ENCODE peak calls at places on chromosome 16, in ten cellular contexts. R, S, W, M, E, C, T, P, G and J are unnamed samples.

GRCh38 chr16:57528499-57529323 is 7.7 kb downstream of the CCDC102A start:
- DNase-seq in R (peak), S (no peak), W (peak), M (peak), E (peak), C (peak), T (no peak), P (no peak), G (no peak), J (no peak)

GRCh38 chr16:49464877-49465504 is 91.4 kb downstream of the C16orf78 start:
- DNase-seq in R (no peak), S (no peak), W (peak), M (no peak), E (peak), C (no peak), T (peak), P (no peak), G (no peak), J (peak)

GRCh38 chr16:29790949-29791844 is 646 bp downstream of the KIF22 start:
- DNase-seq in R (no peak), S (no peak), W (no peak), M (peak), E (peak), C (no peak), T (no peak), P (no peak), G (peak), J (no peak)

GRCh38 chr16:31569360-31569717 is 41.6 kb downstream of the AHSP start:
- DNase-seq in R (no peak), S (no peak), W (no peak), M (no peak), E (no peak), C (peak), T (no peak), P (no peak), G (no peak), J (peak)

GRCh38 chr16:89346869-89347268 is 129.4 kb downstream of the ZNF778 start:
- DNase-seq in R (no peak), S (no peak), W (no peak), M (no peak), E (no peak), C (no peak), T (no peak), P (no peak), G (no peak), J (no peak)

GRCh38 chr16:56611281-56611833 is 3.0 kb downstream of the MT2A start:
- DNase-seq in R (no peak), S (no peak), W (peak), M (no peak), E (no peak), C (no peak), T (no peak), P (peak), G (peak), J (no peak)

GRCh38 chr16:72107371-72107770 is 13.7 kb downstream of the DHX38 start:
- DNase-seq in R (no peak), S (no peak), W (no peak), M (no peak), E (no peak), C (no peak), T (no peak), P (no peak), G (no peak), J (no peak)

GRCh38 chr16:89146211-89147005 is 25.1 kb upstream of the CDH15 start:
- DNase-seq in R (peak), S (no peak), W (no peak), M (no peak), E (no peak), C (no peak), T (no peak), P (no peak), G (no peak), J (no peak)

GRCh38 chr16:67545665-67546024 is 16.7 kb upstream of the CTCF start:
- DNase-seq in R (no peak), S (no peak), W (no peak), M (no peak), E (no peak), C (no peak), T (no peak), P (no peak), G (no peak), J (no peak)

GRCh38 chr16:79076039-79076767 is 524.3 kb downstream of the MAF start:
- DNase-seq in R (no peak), S (no peak), W (no peak), M (no peak), E (no peak), C (no peak), T (no peak), P (no peak), G (no peak), J (peak)

GRCh38 chr16:64236351-64236750 is 885.5 kb downstream of the CDH11 start:
- DNase-seq in R (no peak), S (no peak), W (no peak), M (no peak), E (no peak), C (no peak), T (no peak), P (no peak), G (no peak), J (no peak)

GRCh38 chr16:81495321-81496234 is 51.0 kb downstream of the CMIP start:
- DNase-seq in R (peak), S (peak), W (peak), M (peak), E (no peak), C (peak), T (no peak), P (no peak), G (no peak), J (no peak)

GRCh38 chr16:52964290-52964689 is 88.4 kb downstream of the CHD9NB start:
- DNase-seq in R (no peak), S (no peak), W (no peak), M (no peak), E (no peak), C (no peak), T (no peak), P (no peak), G (peak), J (no peak)

GRCh38 chr16:13036600-13036999 is 135.2 kb downstream of the SHISA9 start:
- DNase-seq in R (no peak), S (no peak), W (peak), M (no peak), E (peak), C (no peak), T (no peak), P (peak), G (peak), J (peak)

GRCh38 chr16:84830765-84831384 is 11.1 kb downstream of the CRISPLD2 start:
- DNase-seq in R (no peak), S (no peak), W (no peak), M (no peak), E (no peak), C (no peak), T (no peak), P (no peak), G (no peak), J (no peak)

GRCh38 chr16:11072420-11073153 is 128.2 kb downstream of the CLEC16A start:
- DNase-seq in R (no peak), S (no peak), W (no peak), M (no peak), E (no peak), C (no peak), T (no peak), P (no peak), G (no peak), J (peak)

GRCh38 chr16:72428611-72429376 is 256.8 kb upstream of the PMFBP1 start:
- DNase-seq in R (no peak), S (no peak), W (no peak), M (no peak), E (no peak), C (no peak), T (no peak), P (peak), G (no peak), J (no peak)

GRCh38 chr16:87206646-87207451 is 110.3 kb downstream of the C16orf95 start:
- DNase-seq in R (no peak), S (no peak), W (no peak), M (no peak), E (no peak), C (no peak), T (no peak), P (peak), G (peak), J (no peak)

GRCh38 chr16:12801511-12802042 is 2.1 kb downstream of the CPPED1 start:
- DNase-seq in R (no peak), S (peak), W (peak), M (peak), E (no peak), C (peak), T (peak), P (peak), G (peak), J (peak)

GRCh38 chr16:73389075-73389474 is 341.1 kb upstream of the ZFHX3 start:
- DNase-seq in R (no peak), S (no peak), W (no peak), M (no peak), E (no peak), C (no peak), T (no peak), P (no peak), G (no peak), J (no peak)

GRCh38 chr16:73028721-73029361 is 19.1 kb downstream of the ZFHX3 start:
- DNase-seq in R (no peak), S (no peak), W (no peak), M (no peak), E (no peak), C (no peak), T (no peak), P (no peak), G (no peak), J (no peak)

GRCh38 chr16:67192781-67193260 is 866 bp downstream of the E2F4 start:
- DNase-seq in R (no peak), S (no peak), W (no peak), M (no peak), E (no peak), C (no peak), T (no peak), P (no peak), G (no peak), J (no peak)

GRCh38 chr16:49811630-49812334 is 44.1 kb downstream of the ZNF423 start:
- DNase-seq in R (no peak), S (no peak), W (no peak), M (no peak), E (peak), C (no peak), T (no peak), P (peak), G (peak), J (no peak)

GRCh38 chr16:27097671-27098275 is 31.0 kb downstream of the C16orf82 start:
- DNase-seq in R (peak), S (no peak), W (no peak), M (no peak), E (no peak), C (no peak), T (no peak), P (no peak), G (peak), J (no peak)

GRCh38 chr16:88686062-88686438 is 257 bp downstream of the SNAI3 start:
- DNase-seq in R (no peak), S (no peak), W (no peak), M (peak), E (peak), C (peak), T (peak), P (no peak), G (peak), J (peak)

GRCh38 chr16:89721644-89722391 is 481 bp downstream of the ZNF276 start:
- DNase-seq in R (peak), S (peak), W (peak), M (peak), E (peak), C (peak), T (peak), P (peak), G (peak), J (peak)

GRCh38 chr16:53958481-53958880 is 254.5 kb downstream of the FTO start:
- DNase-seq in R (no peak), S (no peak), W (no peak), M (no peak), E (no peak), C (no peak), T (no peak), P (no peak), G (no peak), J (no peak)

DNA sequence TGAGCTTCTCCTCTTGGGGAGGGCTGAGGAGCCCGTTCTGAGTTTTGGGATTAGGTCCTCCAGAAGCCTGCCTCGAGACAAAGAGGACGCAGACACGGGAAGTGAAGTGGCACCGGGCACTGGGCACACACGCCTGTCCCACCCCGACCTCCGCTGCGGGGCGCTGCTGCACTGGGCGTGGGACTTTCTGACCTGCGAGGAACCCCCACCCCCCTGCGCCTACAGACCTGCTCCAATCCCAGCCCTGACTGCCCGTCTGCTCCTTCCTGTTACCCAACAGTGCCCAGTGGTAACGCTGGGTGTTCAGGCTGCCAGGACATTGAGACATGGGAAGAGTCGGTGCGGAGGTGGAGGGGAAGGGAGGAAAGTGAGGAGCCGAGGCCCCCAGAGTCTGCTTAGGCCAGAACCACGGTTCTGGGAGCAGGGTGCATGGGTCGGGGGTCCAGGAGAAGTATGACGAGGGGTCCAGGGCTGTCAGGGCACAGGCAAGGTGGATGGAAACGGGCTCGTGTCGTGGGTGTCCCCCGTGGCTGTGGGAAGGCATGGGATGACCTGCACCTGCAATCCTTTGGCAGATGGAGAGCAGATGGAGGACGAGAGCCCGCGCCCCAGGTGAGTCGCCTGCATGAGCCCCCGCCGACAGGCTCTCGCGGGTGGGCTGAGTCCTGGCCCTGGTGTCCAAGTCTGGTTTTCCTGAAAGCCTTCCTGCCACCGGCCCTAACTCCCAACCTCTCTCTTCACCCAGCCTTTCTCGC is 112.0 kb upstream of the CREBBP start:
- DNase-seq in R (no peak), S (no peak), W (no peak), M (no peak), E (no peak), C (no peak), T (no peak), P (no peak), G (no peak), J (peak)
- TF ChIP-seq CTCF in R (no peak), S (no peak), W (no peak), M (no peak), E (peak), C (no peak), T (no peak), P (peak), G (no peak), J (no peak)

DNA sequence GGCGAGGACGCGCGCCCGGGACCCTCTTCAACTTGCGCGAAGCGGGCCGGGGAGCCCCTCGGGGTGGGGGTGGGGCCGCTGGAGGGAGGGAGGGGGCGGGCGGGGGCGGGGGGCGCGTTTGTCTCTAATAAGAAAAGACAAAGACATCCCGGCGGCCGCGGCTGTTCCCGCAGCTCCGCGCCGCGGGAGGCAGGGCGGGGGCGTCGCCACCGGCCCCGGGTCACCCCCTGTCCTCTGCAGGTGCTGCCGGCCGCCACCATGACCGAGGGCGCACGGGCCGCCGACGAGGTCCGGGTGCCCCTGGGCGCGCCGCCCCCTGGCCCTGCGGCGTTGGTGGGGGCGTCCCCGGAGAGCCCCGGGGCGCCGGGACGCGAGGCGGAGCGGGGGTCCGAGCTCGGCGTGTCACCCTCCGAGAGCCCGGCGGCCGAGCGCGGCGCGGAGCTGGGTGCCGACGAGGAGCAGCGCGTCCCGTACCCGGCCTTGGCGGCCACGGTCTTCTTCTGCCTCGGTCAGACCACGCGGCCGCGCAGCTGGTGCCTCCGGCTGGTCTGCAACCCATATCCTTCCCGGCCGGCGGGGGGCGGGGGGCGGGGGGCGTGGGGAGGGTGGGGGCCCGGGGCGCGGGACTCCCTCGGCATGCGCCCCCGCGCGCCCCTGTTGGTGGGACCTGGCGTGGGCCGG is 714 bp downstream of the CACNA1H start:
- DNase-seq in R (no peak), S (no peak), W (no peak), M (no peak), E (peak), C (no peak), T (no peak), P (no peak), G (no peak), J (peak)
- TF ChIP-seq CTCF in R (no peak), S (no peak), W (no peak), M (no peak), E (no peak), C (no peak), T (no peak), P (no peak), G (no peak), J (no peak)

DNA sequence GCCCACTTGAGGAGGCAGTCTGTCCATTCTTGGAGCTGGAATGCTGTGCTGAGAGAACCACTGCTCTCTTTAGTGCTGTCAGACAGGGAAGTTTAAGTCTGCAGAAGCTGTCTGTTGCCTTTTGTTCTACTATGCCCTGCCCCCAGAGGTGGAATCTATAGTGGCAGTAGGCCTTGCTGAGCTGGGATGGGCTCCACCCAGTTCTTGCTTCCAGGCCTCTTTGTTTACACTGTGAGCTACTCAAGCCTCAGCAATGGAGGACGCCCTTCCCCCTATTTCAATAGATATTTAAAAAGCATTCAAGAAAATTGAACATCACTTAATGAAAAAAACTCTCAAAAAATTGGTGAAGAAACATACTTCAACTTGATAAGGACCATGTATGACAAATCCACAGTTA is 313.5 kb downstream of the PHKB start:
- DNase-seq in R (no peak), S (no peak), W (peak), M (peak), E (peak), C (no peak), T (no peak), P (peak), G (peak), J (no peak)
- TF ChIP-seq CTCF in R (no peak), S (no peak), W (no peak), M (no peak), E (peak), C (no peak), T (no peak), P (peak), G (no peak), J (no peak)

GRCh38 chr16:5042574-5043171 is 8.9 kb upstream of the NAGPA start:
- DNase-seq in R (no peak), S (no peak), W (no peak), M (no peak), E (peak), C (peak), T (no peak), P (peak), G (peak), J (no peak)
- TF ChIP-seq CTCF in R (no peak), S (peak), W (no peak), M (no peak), E (peak), C (no peak), T (no peak), P (peak), G (no peak), J (no peak)

DNA sequence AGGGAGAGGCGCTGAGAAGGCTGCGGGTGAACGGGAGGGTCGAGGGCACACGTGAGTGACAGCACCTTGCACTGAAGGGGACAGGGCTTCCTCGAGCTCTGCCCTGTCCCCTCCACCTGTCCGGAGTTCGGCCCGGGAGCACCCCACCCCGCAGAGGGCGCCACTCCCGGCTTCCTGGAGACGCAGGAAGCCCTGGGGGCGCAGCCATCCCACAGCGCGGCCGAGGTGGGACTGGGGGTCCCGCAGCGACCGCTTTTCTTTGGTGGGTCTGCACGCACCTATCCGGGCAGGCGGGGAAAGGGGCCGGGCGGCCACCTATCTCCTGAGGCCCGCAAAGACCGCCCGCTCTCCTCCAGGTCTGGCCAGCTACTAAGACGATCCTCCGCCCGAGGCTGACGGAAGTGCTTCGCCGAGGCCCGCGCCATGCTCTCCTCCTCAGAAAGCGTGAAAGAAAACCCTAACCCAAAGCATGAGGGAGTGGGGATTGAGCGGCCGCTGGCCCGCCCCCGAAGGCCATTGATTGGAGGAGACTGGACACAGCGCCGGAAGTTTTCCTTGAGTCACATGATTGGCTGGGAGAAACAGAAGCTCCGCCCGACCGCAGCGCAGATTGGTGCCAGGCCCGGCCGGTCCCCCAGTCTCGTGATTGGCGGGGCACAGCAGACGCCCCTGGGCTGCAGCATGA is 34.4 kb downstream of the DDX19A start:
- DNase-seq in R (peak), S (peak), W (peak), M (peak), E (peak), C (peak), T (peak), P (peak), G (peak), J (peak)
- TF ChIP-seq CTCF in R (peak), S (no peak), W (no peak), M (no peak), E (peak), C (no peak), T (peak), P (peak), G (no peak), J (no peak)

GRCh38 chr16:733382-734207 is 6.7 kb downstream of the HAGHL start:
- DNase-seq in R (no peak), S (no peak), W (no peak), M (no peak), E (no peak), C (no peak), T (no peak), P (no peak), G (no peak), J (peak)
- TF ChIP-seq CTCF in R (peak), S (peak), W (peak), M (no peak), E (peak), C (peak), T (peak), P (peak), G (peak), J (peak)

DNA sequence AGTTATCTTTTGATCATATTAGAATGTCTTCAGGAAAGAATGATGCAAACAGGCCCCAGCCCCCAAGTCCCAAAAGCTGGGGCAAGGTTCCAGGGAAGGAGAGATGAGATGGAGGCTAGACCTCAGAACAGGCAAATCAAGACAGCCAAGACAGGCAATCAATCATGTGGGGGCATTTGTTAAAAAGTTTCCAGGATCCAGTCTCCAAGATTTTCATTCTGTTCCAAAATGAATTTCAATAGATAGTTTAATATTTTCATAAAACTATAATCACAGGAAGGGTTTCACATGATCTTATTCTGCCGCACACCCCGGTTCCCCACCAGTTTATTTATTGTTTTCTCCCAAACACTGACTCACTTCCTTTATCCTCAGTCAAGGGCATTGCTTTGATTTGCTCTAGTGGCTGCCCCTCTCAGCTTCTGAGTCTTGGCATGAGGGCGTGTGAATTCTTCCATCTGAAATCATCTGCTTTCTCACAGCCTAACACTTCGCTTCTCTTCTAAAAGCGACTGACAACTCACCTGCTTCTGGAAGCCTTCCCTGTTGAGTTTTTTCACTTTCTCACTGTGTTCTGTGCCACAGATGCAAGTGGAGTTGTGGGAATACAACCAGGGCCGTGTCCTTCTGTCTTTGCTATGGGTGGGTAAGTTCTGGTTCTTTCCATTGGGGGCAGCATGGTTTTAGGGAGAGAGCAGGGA is 12.2 kb upstream of the TERF2 start:
- DNase-seq in R (no peak), S (no peak), W (peak), M (no peak), E (peak), C (no peak), T (no peak), P (peak), G (peak), J (no peak)
- TF ChIP-seq CTCF in R (peak), S (no peak), W (peak), M (peak), E (peak), C (no peak), T (peak), P (peak), G (peak), J (peak)